ENCODE peak calls at places on chromosome 10, in five cellular contexts. W, O, K, P and J are unnamed samples.

GRCh38 chr10:116763440-116763839 is 21.1 kb upstream of the HSPA12A start:
- DNase-seq in W (no peak), O (no peak), K (no peak), P (no peak), J (no peak)

GRCh38 chr10:103053659-103054581 is 135.8 kb downstream of the CNNM2 start:
- DNase-seq in W (peak), O (peak), K (peak), P (no peak), J (peak)

GRCh38 chr10:73653701-73654100 is 2.1 kb downstream of the SYNPO2L start:
- DNase-seq in W (peak), O (no peak), K (peak), P (no peak), J (no peak)

GRCh38 chr10:35912615-35913170 is 270.6 kb upstream of the FZD8 start:
- DNase-seq in W (no peak), O (peak), K (peak), P (no peak), J (no peak)

GRCh38 chr10:5094265-5095205 is at the start of gene AKR1C3:
- DNase-seq in W (peak), O (peak), K (peak), P (peak), J (no peak)

GRCh38 chr10:25177093-25177753 is 2.4 kb downstream of the GPR158 start:
- DNase-seq in W (no peak), O (no peak), K (no peak), P (no peak), J (no peak)

GRCh38 chr10:31528834-31529233 is 209.8 kb downstream of the ZEB1 start:
- DNase-seq in W (no peak), O (no peak), K (no peak), P (no peak), J (no peak)

GRCh38 chr10:71964669-71965515 is 697 bp downstream of the CHST3 start:
- DNase-seq in W (no peak), O (peak), K (peak), P (peak), J (peak)

GRCh38 chr10:24722676-24723385 is 856 bp downstream of the ARHGAP21 start:
- DNase-seq in W (peak), O (no peak), K (peak), P (peak), J (peak)

GRCh38 chr10:44864637-44865288 is 46.4 kb upstream of the TMEM72 start:
- DNase-seq in W (peak), O (peak), K (peak), P (peak), J (peak)

GRCh38 chr10:119461380-119461779 is 81.1 kb downstream of the RGS10 start:
- DNase-seq in W (peak), O (peak), K (peak), P (peak), J (peak)

GRCh38 chr10:44811072-44811471 is 100.1 kb upstream of the TMEM72 start:
- DNase-seq in W (no peak), O (no peak), K (no peak), P (no peak), J (no peak)

GRCh38 chr10:74797550-74797949 is 28.9 kb upstream of the KAT6B start:
- DNase-seq in W (no peak), O (no peak), K (no peak), P (no peak), J (no peak)

GRCh38 chr10:46232666-46233065 is 54.1 kb upstream of the ANTXRL start:
- DNase-seq in W (no peak), O (no peak), K (no peak), P (no peak), J (no peak)

GRCh38 chr10:116417821-116418220 is 9.8 kb upstream of the PNLIPRP3 start:
- DNase-seq in W (no peak), O (peak), K (peak), P (no peak), J (no peak)

GRCh38 chr10:114687459-114687858 is 29.4 kb upstream of the ABLIM1 start:
- DNase-seq in W (no peak), O (no peak), K (no peak), P (no peak), J (no peak)

GRCh38 chr10:36801660-36802059 is 323.7 kb upstream of the ANKRD30A start:
- DNase-seq in W (no peak), O (no peak), K (no peak), P (no peak), J (no peak)

GRCh38 chr10:44963772-44964633 is 4.4 kb downstream of the RASSF4 start:
- DNase-seq in W (peak), O (no peak), K (no peak), P (peak), J (peak)

GRCh38 chr10:70328987-70329386 is 45.2 kb upstream of the NPFFR1 start:
- DNase-seq in W (no peak), O (peak), K (peak), P (no peak), J (no peak)

GRCh38 chr10:103722632-103723031 is 132.7 kb downstream of the SH3PXD2A start:
- DNase-seq in W (no peak), O (no peak), K (no peak), P (no peak), J (no peak)

GRCh38 chr10:113541554-113541902 is 11.3 kb upstream of the HABP2 start:
- DNase-seq in W (no peak), O (no peak), K (no peak), P (no peak), J (no peak)

GRCh38 chr10:80500572-80501380 is 36.9 kb upstream of the SH2D4B start:
- DNase-seq in W (peak), O (peak), K (no peak), P (no peak), J (peak)

DNA sequence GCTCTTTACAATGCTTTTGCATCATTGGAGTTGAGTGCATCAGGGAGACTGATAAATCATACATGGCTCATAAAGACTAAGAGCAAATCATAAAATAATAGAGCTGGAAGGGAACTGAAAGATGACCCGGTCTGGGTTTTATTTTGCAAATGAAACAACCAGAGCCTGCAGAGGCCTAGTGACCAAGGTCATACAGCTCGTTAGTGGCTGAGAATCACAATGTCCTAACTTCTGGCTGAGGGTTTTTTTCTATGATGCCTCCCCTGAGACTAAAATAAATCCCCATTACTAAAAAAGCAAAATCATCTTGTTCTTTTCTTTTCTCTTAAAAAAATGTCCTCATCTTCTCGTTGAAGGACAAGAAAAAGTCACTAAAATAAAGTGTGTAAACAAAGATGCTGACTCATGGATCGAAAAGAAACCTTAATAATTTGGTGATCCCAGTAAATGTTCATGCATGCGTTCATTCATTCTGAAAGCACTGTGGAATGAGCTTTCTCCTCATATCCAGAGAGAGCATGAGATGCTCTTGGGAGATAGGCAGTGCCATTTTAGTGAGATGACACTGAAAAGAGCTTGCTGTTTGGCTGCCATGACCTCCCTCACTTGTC is 107.8 kb upstream of the PHYHIPL start:
- DNase-seq in W (peak), O (no peak), K (no peak), P (no peak), J (no peak)
- TF ChIP-seq CTCF in W (no peak), O (no peak), K (no peak), P (no peak), J (no peak)

DNA sequence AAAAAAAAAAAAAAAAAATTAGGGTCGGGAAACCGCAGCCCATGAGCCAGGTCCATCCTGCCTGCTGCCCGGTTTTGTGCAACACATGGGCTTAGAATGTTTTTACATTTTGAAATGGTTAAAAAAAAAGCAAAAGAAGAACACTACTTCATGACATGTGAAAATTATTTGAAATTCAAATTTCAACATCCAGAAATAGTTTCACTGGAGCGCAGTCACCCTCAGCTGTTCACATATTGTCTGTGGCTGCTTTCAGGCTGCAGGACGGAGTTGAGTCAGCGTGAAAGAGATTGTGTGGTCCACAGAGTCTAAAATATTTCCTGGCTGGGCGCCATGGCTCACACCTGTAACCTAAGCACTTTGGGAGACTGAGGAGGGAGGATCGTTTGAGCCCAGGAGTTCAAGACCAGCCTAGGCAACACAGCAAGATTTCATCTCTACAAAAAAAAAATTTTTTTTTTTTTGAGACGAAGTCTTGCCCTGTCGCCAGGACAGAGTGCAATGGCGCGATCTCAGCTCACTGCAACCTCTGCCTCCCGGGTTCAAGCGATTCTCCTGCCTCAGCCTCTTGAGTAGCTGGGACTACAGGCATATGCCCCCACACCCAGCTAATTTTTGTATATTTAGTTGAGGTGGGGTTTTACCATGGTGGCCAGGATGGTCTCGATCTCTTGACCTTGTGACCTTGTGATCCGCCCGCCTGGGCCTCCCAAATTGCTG is 63.9 kb upstream of the ECHDC3 start:
- DNase-seq in W (peak), O (peak), K (no peak), P (no peak), J (peak)
- TF ChIP-seq CTCF in W (no peak), O (no peak), K (no peak), P (no peak), J (no peak)

GRCh38 chr10:50293508-50294320 is 42.4 kb upstream of the ASAH2 start:
- DNase-seq in W (no peak), O (no peak), K (no peak), P (no peak), J (no peak)

GRCh38 chr10:50289196-50289595 is 37.9 kb upstream of the ASAH2 start:
- DNase-seq in W (no peak), O (no peak), K (no peak), P (no peak), J (no peak)

GRCh38 chr10:50294582-50294981 is 43.3 kb upstream of the ASAH2 start:
- DNase-seq in W (no peak), O (no peak), K (no peak), P (no peak), J (no peak)

GRCh38 chr10:50295367-50295766 is 44.1 kb upstream of the ASAH2 start:
- DNase-seq in W (no peak), O (no peak), K (no peak), P (no peak), J (no peak)

DNA sequence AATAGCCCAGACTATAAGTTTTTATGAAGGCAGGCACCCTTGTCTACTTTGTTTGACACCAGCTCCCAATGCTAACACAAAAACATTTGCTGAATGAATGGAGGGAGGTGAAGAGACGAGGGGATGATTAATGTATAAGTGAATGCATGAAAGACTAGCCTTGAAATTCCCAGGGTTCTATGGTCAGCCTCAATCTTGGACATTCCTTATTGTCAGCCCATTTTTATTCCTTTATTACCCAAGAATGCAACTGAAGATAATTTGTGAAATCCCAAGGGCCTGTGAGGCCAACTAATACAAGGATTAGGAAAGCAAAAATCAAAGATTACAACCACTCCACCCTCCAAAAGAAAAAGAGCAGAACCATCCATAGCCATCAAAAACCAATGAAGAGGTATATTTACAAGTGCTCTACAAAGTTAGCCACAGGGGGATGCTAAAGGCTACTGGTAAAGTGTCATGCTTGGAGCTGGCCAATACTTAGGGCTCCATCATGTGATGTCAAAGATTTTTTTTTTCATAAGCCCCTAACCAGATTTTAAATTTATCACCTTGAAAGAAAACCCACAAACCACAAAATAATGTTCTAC is 40.0 kb upstream of the ASAH2 start:
- DNase-seq in W (peak), O (peak), K (peak), P (no peak), J (peak)
- TF ChIP-seq CTCF in W (peak), O (peak), K (peak), P (no peak), J (peak)

GRCh38 chr10:51368943-51369342 is 294.7 kb downstream of the PRKG1 start:
- DNase-seq in W (peak), O (no peak), K (peak), P (no peak), J (no peak)
- TF ChIP-seq CTCF in W (peak), O (no peak), K (peak), P (no peak), J (peak)

GRCh38 chr10:100710151-100710871 is 35.1 kb upstream of the PAX2 start:
- DNase-seq in W (no peak), O (no peak), K (no peak), P (no peak), J (no peak)
- TF ChIP-seq CTCF in W (no peak), O (no peak), K (no peak), P (no peak), J (no peak)

GRCh38 chr10:97358349-97358748 is 23.8 kb upstream of the FRAT2 start:
- DNase-seq in W (no peak), O (no peak), K (no peak), P (no peak), J (no peak)

GRCh38 chr10:97356918-97357317 is 22.4 kb upstream of the FRAT2 start:
- DNase-seq in W (no peak), O (no peak), K (no peak), P (no peak), J (no peak)

GRCh38 chr10:97353945-97354344 is 19.4 kb upstream of the FRAT2 start:
- DNase-seq in W (no peak), O (no peak), K (no peak), P (no peak), J (no peak)

GRCh38 chr10:97356318-97356914 is 21.9 kb upstream of the FRAT2 start:
- DNase-seq in W (no peak), O (no peak), K (no peak), P (no peak), J (no peak)

GRCh38 chr10:97355571-97355975 is 21.0 kb upstream of the FRAT2 start:
- DNase-seq in W (no peak), O (peak), K (no peak), P (no peak), J (no peak)
- TF ChIP-seq CTCF in W (peak), O (peak), K (peak), P (no peak), J (peak)

GRCh38 chr10:60413306-60414012 is 23.8 kb upstream of the ANK3 start:
- DNase-seq in W (no peak), O (peak), K (peak), P (peak), J (no peak)

GRCh38 chr10:60410970-60411369 is 21.3 kb upstream of the ANK3 start:
- DNase-seq in W (no peak), O (no peak), K (peak), P (no peak), J (no peak)

GRCh38 chr10:60414877-60415585 is 25.4 kb upstream of the ANK3 start:
- DNase-seq in W (no peak), O (peak), K (peak), P (peak), J (no peak)

GRCh38 chr10:60417024-60417423 is 27.3 kb upstream of the ANK3 start:
- DNase-seq in W (no peak), O (no peak), K (peak), P (no peak), J (no peak)

DNA sequence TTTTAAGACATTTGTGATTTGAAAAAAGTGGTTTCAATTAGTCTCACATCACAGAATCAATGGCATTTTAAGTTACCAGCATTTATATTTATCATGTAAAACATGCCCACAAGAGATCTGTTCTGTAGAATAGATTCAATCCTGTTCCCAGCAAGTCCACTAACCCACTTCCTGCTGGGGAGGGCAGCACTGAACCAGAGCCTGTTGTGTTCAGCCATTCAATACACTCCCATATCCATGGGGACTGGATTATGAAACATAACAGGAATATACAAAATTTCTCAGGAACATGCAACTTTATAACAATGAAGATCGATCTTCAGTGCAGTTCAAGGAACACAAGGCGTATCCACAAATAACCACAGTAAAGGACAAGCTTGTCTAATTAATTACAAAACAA is 24.4 kb upstream of the ANK3 start:
- DNase-seq in W (no peak), O (no peak), K (peak), P (no peak), J (no peak)
- TF ChIP-seq CTCF in W (no peak), O (no peak), K (peak), P (no peak), J (no peak)

DNA sequence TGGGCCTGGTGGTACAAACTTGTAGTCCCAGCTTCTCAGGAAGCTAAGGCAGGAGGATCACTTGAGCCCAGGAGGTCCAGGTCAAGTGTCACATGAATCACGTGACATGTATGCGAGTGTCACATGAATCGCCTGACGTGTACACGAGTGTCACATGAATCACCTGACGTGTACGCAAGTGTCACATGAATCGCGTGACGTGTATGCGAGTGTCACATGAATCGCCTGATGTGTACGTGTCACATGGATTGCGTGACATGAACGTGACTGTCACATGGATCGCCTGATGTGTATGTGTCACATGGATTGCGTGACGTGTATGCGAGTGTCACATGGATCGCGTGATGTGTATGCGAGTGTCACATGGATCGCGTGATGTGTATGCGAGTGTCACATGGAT is 9.5 kb upstream of the ADARB2 start:
- DNase-seq in W (no peak), O (no peak), K (no peak), P (no peak), J (no peak)
- TF ChIP-seq CTCF in W (no peak), O (no peak), K (no peak), P (no peak), J (no peak)

GRCh38 chr10:128280271-128280670 is 154.0 kb upstream of the MKI67 start:
- DNase-seq in W (no peak), O (no peak), K (no peak), P (no peak), J (no peak)
- TF ChIP-seq CTCF in W (no peak), O (no peak), K (no peak), P (no peak), J (no peak)